ENCODE peak calls at places on chromosomes 4 and X, in six cellular contexts. Y, X, K, B, L and V are unnamed samples.
A peak's percentile ranks its signal among the peaks of the same experiment; 100 is the strongest.

GRCh38 chrX:38805294-38806053 is 4.2 kb downstream of the MID1IP1 start:
- DNase-seq in Y (peak; percentile 41), X (peak; percentile 75), K (peak; percentile 77), B (peak; percentile 56), L (peak; percentile 51), V (no peak)

GRCh38 chr4:114208747-114209146 is 229.3 kb upstream of the ARSJ start:
- DNase-seq in Y (no peak), X (peak; percentile 46), K (peak; percentile 1), B (no peak), L (no peak), V (no peak)

GRCh38 chr4:39435875-39436563 is 22.7 kb downstream of the RPL9 start:
- DNase-seq in Y (no peak), X (no peak), K (no peak), B (no peak), L (no peak), V (no peak)

GRCh38 chr4:86641516-86642090 is 47.5 kb downstream of the PTPN13 start:
- DNase-seq in Y (no peak), X (no peak), K (no peak), B (no peak), L (no peak), V (no peak)

GRCh38 chr4:2689825-2690700 is 66.1 kb downstream of the TNIP2 start:
- DNase-seq in Y (no peak), X (no peak), K (no peak), B (no peak), L (no peak), V (peak; percentile 51)

GRCh38 chr4:133389029-133389428 is 239.9 kb downstream of the PCDH10 start:
- DNase-seq in Y (no peak), X (no peak), K (no peak), B (no peak), L (no peak), V (no peak)

GRCh38 chr4:159526172-159526571 is 423.3 kb downstream of the RAPGEF2 start:
- DNase-seq in Y (no peak), X (no peak), K (no peak), B (no peak), L (no peak), V (no peak)

GRCh38 chr4:129821073-129821472 is 725.1 kb downstream of the C4orf33 start:
- DNase-seq in Y (no peak), X (no peak), K (no peak), B (no peak), L (no peak), V (no peak)

GRCh38 chrX:133569217-133569616 is 153.9 kb upstream of the GPC4 start:
- DNase-seq in Y (no peak), X (no peak), K (no peak), B (no peak), L (no peak), V (no peak)

GRCh38 chr4:17932041-17932440 is 89.5 kb downstream of the LCORL start:
- DNase-seq in Y (no peak), X (peak; percentile 56), K (no peak), B (no peak), L (no peak), V (no peak)

GRCh38 chr4:108384544-108384943 is 215.8 kb upstream of the LEF1 start:
- DNase-seq in Y (no peak), X (no peak), K (no peak), B (no peak), L (no peak), V (no peak)

GRCh38 chr4:70654605-70655011 is 11.7 kb downstream of the JCHAIN start:
- DNase-seq in Y (no peak), X (peak; percentile 55), K (no peak), B (no peak), L (peak; percentile 57), V (no peak)

GRCh38 chr4:84403656-84404055 is 95.4 kb downstream of the NKX6-1 start:
- DNase-seq in Y (no peak), X (no peak), K (no peak), B (no peak), L (no peak), V (no peak)

GRCh38 chrX:24918715-24919114 is 97.0 kb downstream of the ARX start:
- DNase-seq in Y (no peak), X (no peak), K (no peak), B (no peak), L (no peak), V (no peak)

GRCh38 chr4:94895081-94895480 is 137.3 kb downstream of the BMPR1B start:
- DNase-seq in Y (no peak), X (peak; percentile 67), K (no peak), B (no peak), L (no peak), V (no peak)

GRCh38 chrX:74421181-74422028 is at the start of gene SLC16A2:
- DNase-seq in Y (peak; percentile 70), X (peak; percentile 79), K (peak; percentile 80), B (no peak), L (no peak), V (no peak)

GRCh38 chrX:4932790-4933189 is 1219.3 kb upstream of the PRKX start:
- DNase-seq in Y (no peak), X (no peak), K (peak; percentile 4), B (no peak), L (no peak), V (no peak)

GRCh38 chr4:78217557-78217956 is 160.4 kb downstream of the FRAS1 start:
- DNase-seq in Y (no peak), X (no peak), K (no peak), B (no peak), L (no peak), V (no peak)

GRCh38 chr4:41256131-41256739 is 493 bp upstream of the UCHL1 start:
- DNase-seq in Y (peak; percentile 11), X (peak; percentile 74), K (peak; percentile 37), B (no peak), L (no peak), V (no peak)

GRCh38 chr4:53100801-53101581 is 238.9 kb downstream of the RASL11B start:
- DNase-seq in Y (no peak), X (peak; percentile 84), K (no peak), B (no peak), L (no peak), V (no peak)

GRCh38 chr4:42881262-42881661 is 11.3 kb upstream of the GRXCR1 start:
- DNase-seq in Y (no peak), X (no peak), K (no peak), B (no peak), L (no peak), V (no peak)

GRCh38 chr4:102250341-102250740 is 94.9 kb downstream of the SLC39A8 start:
- DNase-seq in Y (no peak), X (no peak), K (no peak), B (no peak), L (no peak), V (no peak)

GRCh38 chr4:150219841-150220240 is 141.6 kb downstream of the DCLK2 start:
- DNase-seq in Y (no peak), X (peak; percentile 59), K (no peak), B (no peak), L (no peak), V (no peak)

GRCh38 chrX:9340619-9341304 is 124.1 kb upstream of the TBL1X start:
- DNase-seq in Y (no peak), X (peak; percentile 43), K (no peak), B (no peak), L (no peak), V (peak; percentile 5)

GRCh38 chr4:185821029-185821419 is 9.0 kb upstream of the SORBS2 start:
- DNase-seq in Y (no peak), X (no peak), K (no peak), B (no peak), L (no peak), V (no peak)

GRCh38 chr4:7366180-7366957 is 68.4 kb downstream of the PSAPL1 start:
- DNase-seq in Y (no peak), X (no peak), K (no peak), B (no peak), L (no peak), V (no peak)

GRCh38 chrX:41720125-41720780 is 3.7 kb upstream of the GPR82 start:
- DNase-seq in Y (no peak), X (peak; percentile 41), K (no peak), B (no peak), L (peak; percentile 6), V (peak; percentile 51)

GRCh38 chr4:23932935-23933334 is 43.1 kb upstream of the PPARGC1A start:
- DNase-seq in Y (no peak), X (peak; percentile 8), K (no peak), B (no peak), L (no peak), V (no peak)

GRCh38 chrX:128020701-128021100 is 31.5 kb downstream of the ACTRT1 start:
- DNase-seq in Y (no peak), X (peak; percentile 1), K (peak; percentile 62), B (peak; percentile 2), L (no peak), V (no peak)

GRCh38 chr4:24799544-24800272 is 4.3 kb downstream of the SOD3 start:
- DNase-seq in Y (no peak), X (no peak), K (no peak), B (no peak), L (no peak), V (no peak)

GRCh38 chrX:48025561-48025960 is 18.8 kb downstream of the SPACA5 start:
- DNase-seq in Y (peak; percentile 43), X (peak; percentile 61), K (peak; percentile 72), B (peak; percentile 56), L (peak; percentile 48), V (peak; percentile 28)

DNA sequence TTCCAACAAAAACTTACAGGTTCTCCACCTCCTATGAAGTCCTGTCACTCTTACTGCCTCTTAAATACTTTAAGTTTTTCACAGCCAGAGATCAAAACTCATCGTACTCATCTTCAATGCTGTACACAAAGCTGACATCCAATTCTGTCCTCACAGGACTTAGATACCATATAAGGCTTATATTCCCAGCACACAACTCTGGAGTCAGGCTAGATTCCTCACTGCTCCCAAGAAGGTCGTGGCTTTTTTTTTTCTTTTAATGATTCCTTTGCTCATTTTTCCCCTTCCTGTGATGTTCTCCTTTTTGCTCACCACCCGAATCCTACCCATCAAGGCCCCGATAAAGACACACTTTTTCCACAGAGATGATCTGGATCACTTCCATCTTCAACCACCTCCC is 914 bp downstream of the TRAPPC2 start:
- DNase-seq in Y (no peak), X (peak; percentile 23), K (no peak), B (no peak), L (no peak), V (no peak)
- TF ChIP-seq BHLHE40 in Y (no peak), X (no peak), K (no peak), B (no peak), L (no peak), V (no peak)

GRCh38 chrX:132086717-132087116 is 41.1 kb downstream of the FRMD7 start:
- DNase-seq in Y (no peak), X (no peak), K (no peak), B (no peak), L (no peak), V (no peak)
- TF ChIP-seq BHLHE40 in Y (no peak), X (no peak), K (no peak), B (no peak), L (no peak), V (no peak)

DNA sequence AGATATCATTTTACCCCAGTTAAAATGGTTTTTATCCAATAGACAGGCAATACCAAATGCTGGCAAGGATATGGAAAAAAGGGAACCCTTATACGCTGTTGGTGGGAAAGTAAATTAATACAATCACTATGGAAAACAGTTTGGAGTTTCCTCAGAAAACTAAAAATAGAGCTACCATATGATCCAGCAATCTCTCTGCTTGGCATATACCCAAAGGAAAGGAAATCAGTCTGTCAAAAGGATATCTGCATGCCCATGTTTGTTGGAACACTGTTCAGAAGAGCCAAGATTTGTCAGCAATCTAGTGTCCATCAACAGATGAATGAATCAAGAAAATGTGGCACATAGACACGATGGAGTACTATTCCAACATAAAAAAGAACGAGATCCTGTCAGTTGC is 91.0 kb upstream of the SH3RF1 start:
- DNase-seq in Y (no peak), X (no peak), K (no peak), B (no peak), L (no peak), V (no peak)
- TF ChIP-seq BHLHE40 in Y (no peak), X (no peak), K (no peak), B (no peak), L (no peak), V (no peak)

GRCh38 chr4:5996641-5997040 is 21.6 kb downstream of the C4orf50 start:
- DNase-seq in Y (no peak), X (no peak), K (no peak), B (no peak), L (no peak), V (no peak)
- TF ChIP-seq BHLHE40 in Y (no peak), X (no peak), K (no peak), B (no peak), L (no peak), V (no peak)